ENCODE peak calls at places on chromosomes 5 and 9, in four cellular contexts. C, H, V and K are unnamed samples.

GRCh38 chr9:106177216-106177615 is 482.9 kb downstream of the TMEM38B start:
- DNase-seq in C (no peak), H (no peak), V (no peak), K (no peak)

GRCh38 chr5:16901038-16901644 is 34.9 kb downstream of the MYO10 start:
- DNase-seq in C (no peak), H (no peak), V (peak), K (no peak)

GRCh38 chr5:169435506-169436230 is 134.7 kb upstream of the SLIT3 start:
- DNase-seq in C (no peak), H (no peak), V (no peak), K (no peak)

GRCh38 chr5:58893551-58893950 is 310.7 kb downstream of the RAB3C start:
- DNase-seq in C (no peak), H (no peak), V (no peak), K (no peak)

GRCh38 chr9:104885818-104886709 is 41.9 kb downstream of the ABCA1 start:
- DNase-seq in C (no peak), H (no peak), V (no peak), K (no peak)

GRCh38 chr5:53095931-53096525 is 13.5 kb downstream of the MOCS2 start:
- DNase-seq in C (no peak), H (no peak), V (peak), K (no peak)

GRCh38 chr9:7983361-7983974 is 183.9 kb upstream of the DMAC1 start:
- DNase-seq in C (no peak), H (no peak), V (no peak), K (no peak)

GRCh38 chr9:121556580-121556979 is 56.9 kb upstream of the GGTA1 start:
- DNase-seq in C (peak), H (no peak), V (no peak), K (no peak)

GRCh38 chr9:108049026-108049591 is 559.5 kb upstream of the KLF4 start:
- DNase-seq in C (peak), H (no peak), V (no peak), K (no peak)

DNA sequence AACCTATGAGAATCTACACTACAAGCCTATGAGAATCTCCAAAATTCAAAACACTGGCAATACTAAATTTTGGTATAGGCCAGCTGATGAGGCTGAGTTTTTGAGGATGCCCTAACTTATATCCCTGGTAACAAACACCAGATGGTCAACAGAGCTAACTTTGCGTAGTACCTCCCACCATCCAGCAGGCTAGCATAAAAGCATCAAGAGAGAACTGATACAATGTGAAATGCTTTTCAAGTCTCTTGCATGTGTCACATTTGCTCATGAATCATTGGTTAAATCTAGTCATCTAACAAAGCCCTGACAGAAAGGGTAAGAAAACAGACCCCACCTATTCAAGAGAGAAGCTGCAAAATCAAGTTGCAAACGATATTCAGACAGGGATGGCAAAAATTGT is 1609.7 kb upstream of the CDH9 start:
- DNase-seq in C (no peak), H (no peak), V (no peak), K (no peak)
- TF ChIP-seq CTCF in C (no peak), H (no peak), V (peak), K (no peak)

GRCh38 chr9:34810187-34810524 is 100.2 kb upstream of the CCL21 start:
- DNase-seq in C (no peak), H (no peak), V (peak), K (no peak)

DNA sequence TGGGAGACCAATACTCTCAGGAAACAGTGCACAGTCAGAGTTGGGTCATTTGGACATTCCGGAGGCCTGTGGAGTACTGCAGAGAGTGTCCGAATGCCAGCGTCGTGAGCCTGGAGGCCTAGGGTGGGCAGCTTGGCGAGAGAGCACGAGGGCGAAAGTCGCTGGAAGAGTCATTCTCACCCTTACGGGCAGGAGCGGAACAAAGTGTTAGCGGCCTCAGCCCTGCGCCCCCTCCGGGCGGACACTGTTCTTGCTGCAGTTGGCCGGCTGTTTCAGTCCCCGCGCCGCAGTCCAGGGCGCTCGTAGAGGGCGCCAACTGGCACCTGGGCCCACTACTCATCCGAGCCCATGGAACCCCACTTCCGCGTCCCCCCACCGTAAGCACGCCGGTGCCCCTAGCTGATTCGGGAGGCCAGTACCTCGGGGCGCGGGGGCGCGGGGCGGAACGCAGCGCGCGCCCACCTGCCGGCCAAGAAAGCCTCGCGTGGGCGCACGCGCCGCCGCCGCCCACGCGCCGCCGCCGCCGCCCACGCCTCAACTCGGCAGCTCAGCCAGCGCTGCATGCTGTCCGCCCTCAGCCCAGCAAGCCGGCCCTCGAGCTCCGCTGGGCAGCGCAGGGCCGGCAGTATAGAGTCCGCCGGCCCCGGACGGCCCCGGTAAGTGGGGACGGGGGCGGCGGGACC is 99.7 kb upstream of the CCL21 start:
- DNase-seq in C (no peak), H (no peak), V (peak), K (no peak)
- TF ChIP-seq CTCF in C (no peak), H (peak), V (peak), K (no peak)

DNA sequence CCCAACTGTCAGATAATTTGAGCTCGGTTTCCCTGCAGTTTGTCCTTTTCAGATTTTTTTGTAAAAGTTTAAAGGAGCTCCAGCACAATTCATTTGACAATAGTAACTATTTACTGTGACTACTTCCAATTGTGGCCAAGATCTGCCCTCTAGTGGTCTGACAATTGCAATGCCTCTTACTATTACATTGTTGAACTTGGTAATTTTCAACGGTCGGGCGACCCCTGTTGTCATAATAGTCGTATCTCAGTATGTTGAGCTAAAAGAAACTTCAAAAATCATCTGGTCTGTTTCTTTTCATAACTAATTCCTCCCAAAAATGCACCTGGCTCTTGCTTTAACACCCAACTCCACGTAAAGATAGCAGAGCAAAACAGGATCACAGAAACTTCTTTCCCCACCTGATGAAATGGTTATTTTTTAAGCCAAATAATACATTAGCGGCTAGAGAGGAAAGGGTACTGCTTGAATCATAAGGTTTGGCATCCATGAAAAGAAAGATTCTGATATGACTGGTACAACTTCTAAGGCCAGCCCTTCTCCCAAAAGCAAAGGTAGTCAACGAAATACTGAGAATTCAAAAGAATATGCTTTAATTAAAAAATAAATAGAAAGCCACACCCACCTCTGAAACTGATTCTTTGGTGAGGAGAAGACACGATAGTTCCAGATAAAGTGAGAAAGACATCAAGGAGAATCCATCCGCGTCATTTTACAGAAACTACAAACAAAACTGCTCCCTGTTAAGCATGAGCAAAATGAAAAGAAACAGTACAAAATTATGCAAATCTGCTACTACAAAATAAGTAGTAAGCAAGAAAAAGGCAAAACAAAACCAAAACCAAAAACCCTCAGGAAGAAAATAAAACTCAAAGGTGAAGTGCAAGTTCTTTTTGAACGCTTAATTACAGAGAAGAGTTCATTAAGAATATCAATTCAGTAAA is 76.9 kb upstream of the HTR4 start:
- DNase-seq in C (peak), H (peak), V (peak), K (peak)
- TF ChIP-seq CTCF in C (peak), H (peak), V (peak), K (peak)

GRCh38 chr5:95048633-95049032 is 236.3 kb downstream of the MCTP1 start:
- DNase-seq in C (no peak), H (no peak), V (no peak), K (no peak)
- TF ChIP-seq CTCF in C (no peak), H (no peak), V (no peak), K (no peak)

GRCh38 chr5:136308396-136308795 is 56.9 kb downstream of the TRPC7 start:
- DNase-seq in C (no peak), H (no peak), V (no peak), K (no peak)
- TF ChIP-seq CTCF in C (no peak), H (no peak), V (peak), K (no peak)

GRCh38 chr5:143196601-143197259 is 206.8 kb downstream of the NR3C1 start:
- DNase-seq in C (no peak), H (no peak), V (no peak), K (no peak)
- TF ChIP-seq CTCF in C (no peak), H (no peak), V (no peak), K (no peak)

DNA sequence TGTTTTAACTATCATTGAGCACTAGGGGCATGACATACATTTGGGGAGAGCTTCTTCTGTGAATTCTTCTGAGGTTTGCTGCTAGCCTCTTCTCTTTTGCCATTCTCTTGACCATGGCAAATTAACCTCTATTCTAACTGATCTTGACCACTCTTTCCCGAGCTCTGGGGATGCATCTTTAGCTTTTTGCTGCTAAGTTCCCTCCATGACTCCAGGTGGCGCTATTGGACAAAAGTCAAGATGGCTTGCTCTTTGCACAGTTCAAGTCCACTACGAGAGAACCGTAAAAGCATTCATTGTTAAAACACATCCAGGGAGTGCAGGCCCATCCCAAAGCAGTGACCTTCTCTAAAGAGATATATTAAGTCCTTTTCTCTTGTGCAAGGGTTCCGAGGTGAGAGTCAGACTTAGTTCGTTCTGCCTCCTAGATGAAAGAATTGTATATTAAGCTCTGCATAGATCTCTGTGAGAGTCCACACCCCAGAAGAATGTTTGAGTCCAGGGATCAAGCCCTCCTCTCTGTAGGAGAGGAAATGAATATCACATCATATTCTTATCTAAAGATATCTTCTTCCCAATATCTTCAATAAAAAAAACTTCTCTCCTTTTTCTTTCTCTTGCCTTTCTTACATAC is 1152.9 kb upstream of the CDH6 start:
- DNase-seq in C (no peak), H (no peak), V (peak), K (no peak)
- TF ChIP-seq CTCF in C (peak), H (peak), V (peak), K (peak)

GRCh38 chr5:155934964-155935363 is 392.0 kb upstream of the SGCD start:
- DNase-seq in C (no peak), H (no peak), V (no peak), K (no peak)
- TF ChIP-seq CTCF in C (no peak), H (no peak), V (no peak), K (no peak)

DNA sequence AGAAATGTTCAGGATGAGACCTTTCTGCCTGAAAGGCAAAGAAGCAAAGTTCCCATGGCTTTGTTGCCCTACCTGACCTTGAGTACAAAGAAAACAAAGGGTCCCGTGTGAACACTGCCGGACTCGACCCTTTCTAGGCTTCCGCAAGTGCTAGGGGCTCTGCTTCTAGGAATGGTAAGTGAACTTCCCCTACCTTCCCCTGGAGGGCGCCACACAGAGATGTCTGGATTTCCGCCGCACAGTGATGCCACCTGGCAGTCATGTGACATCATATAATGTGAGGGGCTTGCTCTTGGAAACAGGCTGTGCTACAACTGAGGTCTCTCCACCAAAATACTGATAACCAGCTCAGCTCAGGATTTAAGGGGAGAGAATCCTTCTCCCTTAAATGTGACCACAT is 56.6 kb downstream of the HSD17B3 start:
- DNase-seq in C (no peak), H (no peak), V (peak), K (no peak)
- TF ChIP-seq CTCF in C (no peak), H (no peak), V (peak), K (no peak)

GRCh38 chr5:35203403-35203802 is 26.9 kb downstream of the PRLR start:
- DNase-seq in C (no peak), H (no peak), V (no peak), K (no peak)

GRCh38 chr5:35199886-35200285 is 30.4 kb downstream of the PRLR start:
- DNase-seq in C (no peak), H (no peak), V (no peak), K (no peak)

GRCh38 chr5:35205186-35205585 is 25.1 kb downstream of the PRLR start:
- DNase-seq in C (no peak), H (no peak), V (no peak), K (no peak)

GRCh38 chr5:35201291-35201690 is 29.0 kb downstream of the PRLR start:
- DNase-seq in C (no peak), H (no peak), V (no peak), K (no peak)

DNA sequence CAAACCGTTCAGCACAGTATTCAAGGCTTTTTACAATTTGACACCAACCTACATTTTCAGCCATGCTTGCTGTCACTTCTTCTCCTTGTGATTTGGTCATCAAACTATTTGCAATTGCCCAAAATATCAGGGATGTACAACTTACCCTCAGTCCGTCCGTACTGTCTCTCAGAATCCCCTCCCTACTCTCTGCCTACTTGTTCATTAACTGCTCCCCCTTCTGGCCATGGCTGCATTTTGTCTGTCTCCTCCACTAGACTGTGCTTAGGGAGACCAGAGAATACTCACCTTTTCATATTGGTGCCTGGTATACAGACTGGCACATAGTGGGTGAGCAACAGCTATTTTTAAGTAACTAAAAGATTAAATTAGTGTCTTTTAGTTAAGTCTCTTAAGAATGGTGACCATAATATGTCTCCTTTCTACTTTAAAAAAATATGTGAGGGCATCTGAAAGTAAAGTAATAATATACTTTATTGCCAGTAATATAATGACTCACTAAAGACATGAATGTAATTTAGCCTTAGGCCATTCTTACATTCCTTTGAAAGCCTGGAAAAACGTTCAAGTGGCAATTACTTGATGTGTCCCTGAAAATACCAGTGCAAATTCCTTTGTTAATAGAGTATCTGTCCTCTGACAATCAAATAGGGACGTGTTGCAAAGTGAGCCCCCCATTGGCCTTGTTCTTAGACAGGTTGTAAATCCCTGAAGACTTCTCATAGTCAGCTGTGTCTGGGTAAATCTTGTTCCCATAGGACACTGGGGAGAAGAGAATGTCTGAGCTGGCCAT is 27.8 kb downstream of the PRLR start:
- DNase-seq in C (peak), H (peak), V (peak), K (no peak)
- TF ChIP-seq CTCF in C (peak), H (peak), V (peak), K (peak)